ENCODE peak calls at places on chromosome 20, in six cellular contexts. One of them, this sample, is unnamed.

GRCh38 chr20:36447101-36447500 is 94.2 kb upstream of the MYL9 start:
- DNase-seq in MM.1S: no peak
- DNase-seq in HCT116: no peak
- DNase-seq in PC-3: peak; percentile 48
- DNase-seq in GM23248: no peak
- DNase-seq in SK-N-SH: no peak
- DNase-seq in this sample: no peak

GRCh38 chr20:62646851-62647520 is 4.7 kb downstream of the SLCO4A1 start:
- DNase-seq in MM.1S: peak; percentile 67
- DNase-seq in HCT116: no peak
- DNase-seq in PC-3: peak; percentile 25
- DNase-seq in GM23248: no peak
- DNase-seq in SK-N-SH: no peak
- DNase-seq in this sample: no peak

GRCh38 chr20:36391456-36391855 is 85.3 kb downstream of the DLGAP4 start:
- DNase-seq in MM.1S: no peak
- DNase-seq in HCT116: no peak
- DNase-seq in PC-3: peak; percentile 16
- DNase-seq in GM23248: peak; percentile 43
- DNase-seq in SK-N-SH: no peak
- DNase-seq in this sample: no peak

GRCh38 chr20:4159765-4160490 is 144.6 kb upstream of the RNF24 start:
- DNase-seq in MM.1S: no peak
- DNase-seq in HCT116: no peak
- DNase-seq in PC-3: no peak
- DNase-seq in GM23248: no peak
- DNase-seq in SK-N-SH: no peak
- DNase-seq in this sample: no peak

GRCh38 chr20:33796263-33796906 is 14.8 kb upstream of the CHMP4B start:
- DNase-seq in MM.1S: no peak
- DNase-seq in HCT116: peak; percentile 73
- DNase-seq in PC-3: peak; percentile 95
- DNase-seq in GM23248: no peak
- DNase-seq in SK-N-SH: no peak
- DNase-seq in this sample: no peak

GRCh38 chr20:117518-117917 is 24.9 kb upstream of the DEFB126 start:
- DNase-seq in MM.1S: no peak
- DNase-seq in HCT116: no peak
- DNase-seq in PC-3: no peak
- DNase-seq in GM23248: no peak
- DNase-seq in SK-N-SH: no peak
- DNase-seq in this sample: no peak

GRCh38 chr20:7470912-7471311 is 469.3 kb downstream of the HAO1 start:
- DNase-seq in MM.1S: no peak
- DNase-seq in HCT116: no peak
- DNase-seq in PC-3: no peak
- DNase-seq in GM23248: no peak
- DNase-seq in SK-N-SH: no peak
- DNase-seq in this sample: no peak

GRCh38 chr20:61549865-61550264 is 297.8 kb downstream of the CDH4 start:
- DNase-seq in MM.1S: no peak
- DNase-seq in HCT116: no peak
- DNase-seq in PC-3: no peak
- DNase-seq in GM23248: no peak
- DNase-seq in SK-N-SH: no peak
- DNase-seq in this sample: no peak

GRCh38 chr20:57944988-57945387 is 235.2 kb upstream of the PMEPA1 start:
- DNase-seq in MM.1S: no peak
- DNase-seq in HCT116: no peak
- DNase-seq in PC-3: no peak
- DNase-seq in GM23248: no peak
- DNase-seq in SK-N-SH: no peak
- DNase-seq in this sample: no peak

GRCh38 chr20:43448748-43449535 is 8.8 kb upstream of the SRSF6 start:
- DNase-seq in MM.1S: peak; percentile 40
- DNase-seq in HCT116: peak; percentile 36
- DNase-seq in PC-3: peak; percentile 74
- DNase-seq in GM23248: peak; percentile 60
- DNase-seq in SK-N-SH: peak; percentile 63
- DNase-seq in this sample: peak; percentile 67

GRCh38 chr20:35248641-35249475 is 22.4 kb downstream of the MMP24 start:
- DNase-seq in MM.1S: no peak
- DNase-seq in HCT116: no peak
- DNase-seq in PC-3: no peak
- DNase-seq in GM23248: no peak
- DNase-seq in SK-N-SH: no peak
- DNase-seq in this sample: no peak

GRCh38 chr20:3691897-3692296 is 10.1 kb upstream of the ADAM33 start:
- DNase-seq in MM.1S: no peak
- DNase-seq in HCT116: no peak
- DNase-seq in PC-3: no peak
- DNase-seq in GM23248: no peak
- DNase-seq in SK-N-SH: no peak
- DNase-seq in this sample: no peak

GRCh38 chr20:40650707-40651106 is 38.3 kb downstream of the MAFB start:
- DNase-seq in MM.1S: no peak
- DNase-seq in HCT116: no peak
- DNase-seq in PC-3: no peak
- DNase-seq in GM23248: no peak
- DNase-seq in SK-N-SH: no peak
- DNase-seq in this sample: no peak

GRCh38 chr20:38123021-38123587 is 42.0 kb downstream of the TGM2 start:
- DNase-seq in MM.1S: no peak
- DNase-seq in HCT116: no peak
- DNase-seq in PC-3: no peak
- DNase-seq in GM23248: peak; percentile 73
- DNase-seq in SK-N-SH: no peak
- DNase-seq in this sample: peak; percentile 11

GRCh38 chr20:3612795-3613560 is 50.2 kb downstream of the GFRA4 start:
- DNase-seq in MM.1S: no peak
- DNase-seq in HCT116: no peak
- DNase-seq in PC-3: peak; percentile 13
- DNase-seq in GM23248: peak; percentile 17
- DNase-seq in SK-N-SH: no peak
- DNase-seq in this sample: no peak

GRCh38 chr20:53839423-53840176 is 230.8 kb downstream of the BCAS1 start:
- DNase-seq in MM.1S: peak; percentile 98
- DNase-seq in HCT116: no peak
- DNase-seq in PC-3: peak; percentile 43
- DNase-seq in GM23248: no peak
- DNase-seq in SK-N-SH: no peak
- DNase-seq in this sample: no peak
- TF ChIP-seq EZH2phosphoT487 in MM.1S: no peak
- TF ChIP-seq EZH2phosphoT487 in HCT116: no peak
- TF ChIP-seq EZH2phosphoT487 in PC-3: no peak
- TF ChIP-seq EZH2phosphoT487 in GM23248: no peak
- TF ChIP-seq EZH2phosphoT487 in SK-N-SH: no peak
- TF ChIP-seq EZH2phosphoT487 in this sample: no peak

GRCh38 chr20:51509208-51509607 is 33.3 kb downstream of the NFATC2 start:
- DNase-seq in MM.1S: no peak
- DNase-seq in HCT116: no peak
- DNase-seq in PC-3: no peak
- DNase-seq in GM23248: no peak
- DNase-seq in SK-N-SH: no peak
- DNase-seq in this sample: no peak

GRCh38 chr20:51508158-51508557 is 34.4 kb downstream of the NFATC2 start:
- DNase-seq in MM.1S: no peak
- DNase-seq in HCT116: no peak
- DNase-seq in PC-3: no peak
- DNase-seq in GM23248: no peak
- DNase-seq in SK-N-SH: no peak
- DNase-seq in this sample: no peak

GRCh38 chr20:51506527-51507356 is 35.8 kb downstream of the NFATC2 start:
- DNase-seq in MM.1S: no peak
- DNase-seq in HCT116: no peak
- DNase-seq in PC-3: no peak
- DNase-seq in GM23248: no peak
- DNase-seq in SK-N-SH: no peak
- DNase-seq in this sample: no peak

GRCh38 chr20:51508780-51509179 is 33.7 kb downstream of the NFATC2 start:
- DNase-seq in MM.1S: no peak
- DNase-seq in HCT116: no peak
- DNase-seq in PC-3: no peak
- DNase-seq in GM23248: no peak
- DNase-seq in SK-N-SH: no peak
- DNase-seq in this sample: no peak

GRCh38 chr20:51507357-51508036 is 35.0 kb downstream of the NFATC2 start:
- DNase-seq in MM.1S: no peak
- DNase-seq in HCT116: no peak
- DNase-seq in PC-3: no peak
- DNase-seq in GM23248: no peak
- DNase-seq in SK-N-SH: no peak
- DNase-seq in this sample: no peak
- H3K4me2 ChIP-seq in MM.1S: no peak overlapping the region
- H3K4me2 ChIP-seq in HCT116: no peak overlapping the region
- H3K4me2 ChIP-seq in PC-3: no peak overlapping the region
- H3K4me2 ChIP-seq in GM23248: no peak overlapping the region
- H3K4me2 ChIP-seq in SK-N-SH: no peak overlapping the region
- H3K4me2 ChIP-seq in this sample: no peak overlapping the region

GRCh38 chr20:63709149-63709527 is 1.3 kb downstream of the ZGPAT start:
- DNase-seq in MM.1S: no peak
- DNase-seq in HCT116: no peak
- DNase-seq in PC-3: no peak
- DNase-seq in GM23248: no peak
- DNase-seq in SK-N-SH: no peak
- DNase-seq in this sample: no peak
- H3K9ac ChIP-seq in MM.1S: no peak overlapping the region
- H3K9ac ChIP-seq in HCT116: peak overlapping the region; percentile 96
- H3K9ac ChIP-seq in PC-3: no peak overlapping the region
- H3K9ac ChIP-seq in GM23248: peak overlapping the region; percentile 86
- H3K9ac ChIP-seq in SK-N-SH: peak overlapping the region; percentile 89
- H3K9ac ChIP-seq in this sample: no peak overlapping the region

GRCh38 chr20:59939052-59939878 is 840 bp downstream of the PPP1R3D start:
- DNase-seq in MM.1S: no peak
- DNase-seq in HCT116: no peak
- DNase-seq in PC-3: peak; percentile 21
- DNase-seq in GM23248: no peak
- DNase-seq in SK-N-SH: no peak
- DNase-seq in this sample: peak; percentile 55

GRCh38 chr20:59938696-59939051 is 1.4 kb downstream of the PPP1R3D start:
- DNase-seq in MM.1S: no peak
- DNase-seq in HCT116: no peak
- DNase-seq in PC-3: peak; percentile 73
- DNase-seq in GM23248: peak; percentile 82
- DNase-seq in SK-N-SH: no peak
- DNase-seq in this sample: no peak

GRCh38 chr20:59940956-59941294 is 736 bp downstream of the FAM217B start:
- DNase-seq in MM.1S: no peak
- DNase-seq in HCT116: no peak
- DNase-seq in PC-3: no peak
- DNase-seq in GM23248: no peak
- DNase-seq in SK-N-SH: no peak
- DNase-seq in this sample: peak; percentile 54

GRCh38 chr20:59940129-59940955 is at the start of the genes FAM217B and PPP1R3D:
- DNase-seq in MM.1S: peak; percentile 94
- DNase-seq in HCT116: peak; percentile 81
- DNase-seq in PC-3: peak; percentile 96
- DNase-seq in GM23248: peak; percentile 99
- DNase-seq in SK-N-SH: peak; percentile 96
- DNase-seq in this sample: peak; percentile 91

GRCh38 chr20:59939879-59940128 is 301 bp downstream of the PPP1R3D start:
- DNase-seq in MM.1S: no peak
- DNase-seq in HCT116: no peak
- DNase-seq in PC-3: no peak
- DNase-seq in GM23248: peak; percentile 59
- DNase-seq in SK-N-SH: peak; percentile 67
- DNase-seq in this sample: no peak
- TF ChIP-seq EZH2phosphoT487 in MM.1S: no peak
- TF ChIP-seq EZH2phosphoT487 in HCT116: no peak
- TF ChIP-seq EZH2phosphoT487 in PC-3: no peak
- TF ChIP-seq EZH2phosphoT487 in GM23248: no peak
- TF ChIP-seq EZH2phosphoT487 in SK-N-SH: no peak
- TF ChIP-seq EZH2phosphoT487 in this sample: no peak

DNA sequence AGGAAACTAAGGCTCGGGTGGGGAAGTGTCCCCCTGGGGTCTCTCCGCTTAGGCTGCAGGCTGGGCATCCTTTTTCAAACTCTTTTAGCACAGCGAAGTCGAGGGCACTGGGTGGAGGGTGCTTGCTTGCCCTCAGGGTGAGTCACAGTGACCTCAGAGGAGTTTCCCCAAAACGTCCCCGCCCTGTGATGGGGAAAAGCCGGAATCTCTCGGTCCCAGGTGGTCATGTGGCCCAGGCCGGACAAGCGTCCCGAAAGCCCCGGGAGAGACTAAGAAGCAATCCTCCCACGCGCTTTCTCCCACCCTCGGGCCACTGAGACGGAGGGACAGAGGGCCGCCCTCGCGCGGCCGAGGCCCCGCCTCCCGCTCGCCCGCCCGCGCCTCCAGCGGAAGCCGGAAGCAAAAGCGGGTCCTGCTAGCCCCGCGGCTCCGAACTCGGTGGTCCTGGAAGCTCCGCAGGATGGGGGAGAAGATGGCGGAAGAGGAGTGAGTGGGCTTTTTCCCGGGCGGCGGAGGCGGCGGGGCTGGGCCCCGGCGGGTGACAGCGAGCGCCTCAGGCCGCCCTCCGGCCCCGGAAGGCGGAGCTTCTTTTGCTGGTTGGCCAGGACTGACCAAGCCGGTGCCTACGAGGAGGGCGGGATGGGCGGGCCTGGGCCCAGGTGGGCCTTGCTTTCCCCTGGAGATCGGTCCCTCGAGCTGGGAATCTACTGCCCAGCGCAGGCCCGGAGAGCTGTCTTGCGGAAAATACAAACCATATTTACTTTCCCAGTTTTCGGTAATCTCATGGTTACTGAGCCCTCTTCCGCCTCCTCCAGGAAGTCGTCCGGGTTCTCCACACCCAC is at the start of gene SLC9A8:
- DNase-seq in MM.1S: peak; percentile 79
- DNase-seq in HCT116: peak; percentile 58
- DNase-seq in PC-3: peak; percentile 87
- DNase-seq in GM23248: peak; percentile 94
- DNase-seq in SK-N-SH: peak; percentile 95
- DNase-seq in this sample: peak; percentile 95
- H3K4me2 ChIP-seq in MM.1S: peak within 1 kb of the TSS; percentile 75
- H3K4me2 ChIP-seq in HCT116: peak within 1 kb of the TSS; percentile 78
- H3K4me2 ChIP-seq in PC-3: peak within 1 kb of the TSS; percentile 80
- H3K4me2 ChIP-seq in GM23248: peak within 1 kb of the TSS; percentile 92
- H3K4me2 ChIP-seq in SK-N-SH: peak within 1 kb of the TSS; percentile 88
- H3K4me2 ChIP-seq in this sample: peak within 1 kb of the TSS; percentile 96

DNA sequence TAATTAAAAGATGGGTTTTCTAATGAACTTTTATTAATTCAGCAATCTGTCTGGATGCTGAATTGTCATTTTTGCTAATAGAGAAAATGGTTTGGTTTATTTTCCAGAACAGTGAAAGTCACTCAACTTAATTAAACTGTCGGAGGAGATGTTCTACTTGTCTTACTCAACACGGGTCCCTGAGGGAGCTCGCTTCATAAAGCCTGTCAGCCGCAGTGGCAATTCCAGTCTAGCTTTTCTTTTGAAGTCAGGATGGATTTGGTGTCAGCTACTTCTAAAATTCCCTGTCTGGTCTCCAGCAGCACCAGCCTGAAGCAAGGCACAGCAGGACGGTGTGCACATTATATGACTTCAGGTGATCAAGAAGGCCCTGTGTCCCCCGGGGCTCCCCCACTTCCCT is 261.5 kb downstream of the SLC24A3 start:
- DNase-seq in MM.1S: no peak
- DNase-seq in HCT116: no peak
- DNase-seq in PC-3: no peak
- DNase-seq in GM23248: no peak
- DNase-seq in SK-N-SH: no peak
- DNase-seq in this sample: no peak
- H3K9ac ChIP-seq in MM.1S: no peak overlapping the region
- H3K9ac ChIP-seq in HCT116: no peak overlapping the region
- H3K9ac ChIP-seq in PC-3: no peak overlapping the region
- H3K9ac ChIP-seq in GM23248: no peak overlapping the region
- H3K9ac ChIP-seq in SK-N-SH: no peak overlapping the region
- H3K9ac ChIP-seq in this sample: no peak overlapping the region